ENCODE peak calls at places on chromosomes 12 and 14, in five cellular contexts. W is cardiac muscle cell, J is pancreas, H is small intestine, S is A549. F is an unnamed sample.

GRCh38 chr12:58166643-58167042 is 225.3 kb downstream of the ATP23 start:
- DNase-seq in W (no peak), J (no peak), H (no peak), S (no peak), F (no peak)

GRCh38 chr14:31038521-31039166 is 12.5 kb upstream of the STRN3 start:
- DNase-seq in W (peak; percentile 56), J (no peak), H (peak; percentile 45), S (no peak), F (no peak)

GRCh38 chr14:55911794-55912193 is 206.4 kb upstream of the PELI2 start:
- DNase-seq in W (peak; percentile 34), J (no peak), H (no peak), S (no peak), F (no peak)

GRCh38 chr14:35420036-35420811 is 15.7 kb upstream of the NFKBIA start:
- DNase-seq in W (peak; percentile 50), J (no peak), H (no peak), S (no peak), F (no peak)

GRCh38 chr12:104094284-104094683 is 30.0 kb downstream of the HCFC2 start:
- DNase-seq in W (no peak), J (no peak), H (no peak), S (no peak), F (no peak)

GRCh38 chr14:71745072-71745471 is 187.2 kb upstream of the RGS6 start:
- DNase-seq in W (no peak), J (no peak), H (no peak), S (no peak), F (no peak)

GRCh38 chr12:96810057-96810456 is 97.0 kb upstream of the NEDD1 start:
- DNase-seq in W (no peak), J (no peak), H (no peak), S (no peak), F (no peak)

GRCh38 chr14:24857277-24857676 is 192.7 kb downstream of the STXBP6 start:
- DNase-seq in W (no peak), J (no peak), H (no peak), S (no peak), F (no peak)

GRCh38 chr12:103632554-103633216 is 45.6 kb downstream of the STAB2 start:
- DNase-seq in W (peak; percentile 76), J (peak; percentile 73), H (peak; percentile 51), S (peak; percentile 52), F (no peak)

GRCh38 chr14:105999361-106000028 is 473.1 kb downstream of the TMEM121 start:
- DNase-seq in W (no peak), J (peak; percentile 74), H (peak; percentile 60), S (no peak), F (peak; percentile 4)

GRCh38 chr12:43287991-43288390 is 264.0 kb downstream of the ADAMTS20 start:
- DNase-seq in W (no peak), J (no peak), H (peak; percentile 38), S (no peak), F (no peak)

GRCh38 chr14:50545618-50546017 is 13.2 kb upstream of the MAP4K5 start:
- DNase-seq in W (no peak), J (no peak), H (no peak), S (no peak), F (no peak)

GRCh38 chr14:23358042-23358441 is 5.4 kb upstream of the SLC22A17 start:
- DNase-seq in W (no peak), J (no peak), H (no peak), S (no peak), F (no peak)

GRCh38 chr12:27014859-27015729 is 910 bp upstream of the TM7SF3 start:
- DNase-seq in W (no peak), J (no peak), H (no peak), S (no peak), F (no peak)

GRCh38 chr12:66279127-66279712 is 23.1 kb upstream of the HELB start:
- DNase-seq in W (peak; percentile 64), J (no peak), H (peak; percentile 18), S (peak; percentile 21), F (no peak)

GRCh38 chr12:6620137-6620884 is 13.1 kb upstream of the CHD4 start:
- DNase-seq in W (peak; percentile 85), J (peak; percentile 77), H (no peak), S (no peak), F (peak; percentile 59)

GRCh38 chr14:68986926-68987652 is 8.0 kb upstream of the ACTN1 start:
- DNase-seq in W (no peak), J (no peak), H (no peak), S (no peak), F (no peak)

GRCh38 chr14:37587438-37587837 is 7.6 kb downstream of the FOXA1 start:
- DNase-seq in W (no peak), J (no peak), H (peak; percentile 31), S (no peak), F (no peak)

GRCh38 chr14:101912841-101913240 is 51.5 kb upstream of the DYNC1H1 start:
- DNase-seq in W (no peak), J (no peak), H (no peak), S (no peak), F (no peak)

GRCh38 chr14:61107148-61107641 is 126.2 kb downstream of the SLC38A6 start:
- DNase-seq in W (peak; percentile 72), J (no peak), H (no peak), S (no peak), F (peak; percentile 37)

GRCh38 chr12:118981285-118982201 is at the start of gene SRRM4:
- DNase-seq in W (no peak), J (peak; percentile 64), H (no peak), S (no peak), F (peak; percentile 78)

GRCh38 chr14:56501909-56502530 is 77.6 kb upstream of the TMEM260 start:
- DNase-seq in W (no peak), J (no peak), H (no peak), S (no peak), F (no peak)

GRCh38 chr12:10891937-10892336 is 7.9 kb upstream of the PRH1 start:
- DNase-seq in W (no peak), J (no peak), H (peak; percentile 20), S (no peak), F (no peak)

GRCh38 chr14:91755560-91755959 is 23.7 kb upstream of the CATSPERB start:
- DNase-seq in W (peak; percentile 59), J (no peak), H (peak; percentile 88), S (no peak), F (no peak)

GRCh38 chr14:95248422-95248821 is 71.3 kb downstream of the CLMN start:
- DNase-seq in W (no peak), J (no peak), H (no peak), S (peak; percentile 33), F (no peak)

GRCh38 chr14:23443881-23444280 is 8.4 kb upstream of the MYH7 start:
- DNase-seq in W (no peak), J (no peak), H (no peak), S (no peak), F (no peak)

GRCh38 chr12:25496098-25496587 is 56.9 kb downstream of the LMNTD1 start:
- DNase-seq in W (peak; percentile 20), J (no peak), H (no peak), S (no peak), F (no peak)

GRCh38 chr14:105168979-105169507 is 467 bp upstream of the JAG2 start:
- DNase-seq in W (peak; percentile 14), J (no peak), H (no peak), S (peak; percentile 67), F (peak; percentile 90)

GRCh38 chr12:68561830-68562229 is 48.9 kb upstream of the RAP1B start:
- DNase-seq in W (no peak), J (no peak), H (no peak), S (no peak), F (no peak)

GRCh38 chr12:2794261-2794735 is 472 bp upstream of the FKBP4 start:
- DNase-seq in W (no peak), J (peak; percentile 79), H (no peak), S (no peak), F (peak; percentile 88)

GRCh38 chr12:68303850-68304249 is 28.3 kb downstream of the MDM1 start:
- DNase-seq in W (peak; percentile 75), J (no peak), H (no peak), S (no peak), F (no peak)

GRCh38 chr12:103169-103981 is 36.8 kb downstream of the IQSEC3 start:
- DNase-seq in W (no peak), J (no peak), H (no peak), S (peak; percentile 20), F (no peak)

GRCh38 chr12:78099806-78100205 is 269.1 kb downstream of the NAV3 start:
- DNase-seq in W (no peak), J (no peak), H (no peak), S (no peak), F (no peak)

GRCh38 chr14:101077511-101078074 is 174.1 kb upstream of the RTL1 start:
- DNase-seq in W (peak; percentile 50), J (peak; percentile 58), H (no peak), S (no peak), F (peak; percentile 68)

DNA sequence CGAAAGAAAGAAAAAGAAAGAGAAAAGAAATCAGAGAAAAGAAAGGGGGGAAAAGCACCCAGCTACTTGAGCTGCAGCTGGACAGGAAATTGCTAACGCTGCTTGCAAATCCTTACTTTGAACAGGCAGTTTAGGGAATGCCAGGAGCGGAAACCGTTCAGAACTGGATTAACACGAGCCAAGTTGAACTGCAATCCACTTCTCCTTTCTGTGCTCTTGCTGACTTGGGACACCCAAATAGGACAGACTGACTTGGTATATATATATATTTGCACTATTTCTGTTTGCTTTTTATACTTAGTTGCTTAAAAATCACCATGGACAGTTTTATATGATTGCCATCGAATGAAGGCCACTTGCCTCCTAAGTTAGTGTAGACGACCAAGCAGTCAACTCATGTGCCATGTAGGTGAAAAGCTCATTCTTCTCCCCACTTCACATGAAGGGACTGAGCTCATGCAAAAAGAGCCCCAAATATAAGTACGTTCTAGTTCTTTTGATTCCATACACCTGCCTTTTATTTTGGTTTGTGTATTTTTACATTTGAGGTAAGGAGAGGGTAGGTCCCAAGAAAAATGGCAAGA is 5.5 kb downstream of the DUSP6 start:
- DNase-seq in W (peak; percentile 92), J (no peak), H (peak; percentile 32), S (no peak), F (peak; percentile 49)
- H3K27ac ChIP-seq in W (peak overlapping the region; percentile 94), J (peak overlapping the region; percentile 19), H (no peak overlapping the region), S (no peak overlapping the region), F (peak overlapping the region; percentile 70)

GRCh38 chr12:75756771-75757170 is 245.4 kb upstream of the KRR1 start:
- DNase-seq in W (no peak), J (no peak), H (no peak), S (no peak), F (no peak)
- H3K27ac ChIP-seq in W (no peak overlapping the region), J (no peak overlapping the region), H (no peak overlapping the region), S (peak overlapping the region; percentile 63), F (no peak overlapping the region)

GRCh38 chr12:19243577-19243976 is 114.0 kb downstream of the PLEKHA5 start:
- DNase-seq in W (no peak), J (no peak), H (no peak), S (no peak), F (no peak)
- H3K27ac ChIP-seq in W (no peak overlapping the region), J (no peak overlapping the region), H (no peak overlapping the region), S (no peak overlapping the region), F (no peak overlapping the region)

GRCh38 chr12:69868695-69869094 is 43.7 kb downstream of the MYRFL start:
- DNase-seq in W (no peak), J (no peak), H (no peak), S (no peak), F (no peak)

DNA sequence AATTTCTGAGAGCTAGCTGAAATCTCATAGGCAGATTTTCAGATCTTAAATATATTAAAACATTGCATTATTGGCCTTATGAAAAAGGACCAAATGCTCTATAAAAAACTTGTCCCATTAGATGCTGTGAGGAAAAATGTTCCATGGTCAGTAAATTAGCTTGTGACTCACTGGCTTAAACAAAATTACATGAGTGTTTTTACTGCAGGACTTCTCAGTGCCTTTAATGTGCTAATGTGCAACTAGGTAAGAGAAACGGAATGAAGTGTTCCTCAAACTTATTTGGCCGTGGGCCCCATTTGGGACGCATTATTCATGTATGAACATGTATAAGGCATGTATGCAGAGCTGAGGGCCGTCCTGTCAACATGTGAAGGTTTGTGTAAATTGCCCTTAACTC is 41.7 kb downstream of the MYRFL start:
- DNase-seq in W (no peak), J (no peak), H (no peak), S (no peak), F (no peak)
- H3K27ac ChIP-seq in W (no peak overlapping the region), J (no peak overlapping the region), H (no peak overlapping the region), S (no peak overlapping the region), F (no peak overlapping the region)